ENCODE peak calls at places on chromosome 14, in six cellular contexts. H is tibial artery, L is A549, D is uterus, G is OCI-LY7, V is tibial nerve. B is an unnamed sample. For H3K4me1, the result is how much of the 10 kb centered on the place peaks cover.

GRCh38 chr14:42469637-42470426 is 863.2 kb downstream of the LRFN5 start:
- DNase-seq in H (no peak), L (peak), G (no peak), D (no peak), V (no peak), B (no peak)

GRCh38 chr14:91281346-91281745 is 36.8 kb upstream of the GPR68 start:
- DNase-seq in D (no peak), L (no peak), G (no peak), V (no peak), H (no peak), B (no peak)

GRCh38 chr14:77076118-77076631 is 21.9 kb upstream of the CIPC start:
- DNase-seq in H (peak), V (peak), D (peak), G (no peak), L (no peak), B (no peak)

GRCh38 chr14:51167587-51168219 is 72.3 kb upstream of the TMX1 start:
- DNase-seq in V (peak), L (no peak), D (no peak), G (no peak), H (no peak), B (no peak)

GRCh38 chr14:39426605-39427004 is 5.6 kb downstream of the FBXO33 start:
- DNase-seq in H (no peak), V (no peak), L (no peak), D (no peak), G (peak), B (no peak)

GRCh38 chr14:25406818-25407217 is 356.9 kb upstream of the STXBP6 start:
- DNase-seq in G (peak), H (no peak), V (no peak), D (no peak), L (no peak), B (no peak)

GRCh38 chr14:72715910-72716268 is 178.0 kb downstream of the DPF3 start:
- DNase-seq in D (no peak), V (no peak), G (no peak), H (peak), L (no peak), B (no peak)

GRCh38 chr14:61335876-61336275 is 14.5 kb downstream of the PRKCH start:
- DNase-seq in V (no peak), G (no peak), D (no peak), L (no peak), H (no peak), B (peak)

GRCh38 chr14:68968721-68969120 is 10.4 kb downstream of the ACTN1 start:
- DNase-seq in V (no peak), H (no peak), D (no peak), L (no peak), G (no peak), B (no peak)

GRCh38 chr14:99067141-99067920 is 204.7 kb downstream of the BCL11B start:
- DNase-seq in L (no peak), D (no peak), V (no peak), H (no peak), G (no peak), B (no peak)

GRCh38 chr14:44449694-44450093 is 57.4 kb downstream of the FSCB start:
- DNase-seq in V (no peak), L (no peak), G (no peak), D (no peak), H (no peak), B (no peak)

DNA sequence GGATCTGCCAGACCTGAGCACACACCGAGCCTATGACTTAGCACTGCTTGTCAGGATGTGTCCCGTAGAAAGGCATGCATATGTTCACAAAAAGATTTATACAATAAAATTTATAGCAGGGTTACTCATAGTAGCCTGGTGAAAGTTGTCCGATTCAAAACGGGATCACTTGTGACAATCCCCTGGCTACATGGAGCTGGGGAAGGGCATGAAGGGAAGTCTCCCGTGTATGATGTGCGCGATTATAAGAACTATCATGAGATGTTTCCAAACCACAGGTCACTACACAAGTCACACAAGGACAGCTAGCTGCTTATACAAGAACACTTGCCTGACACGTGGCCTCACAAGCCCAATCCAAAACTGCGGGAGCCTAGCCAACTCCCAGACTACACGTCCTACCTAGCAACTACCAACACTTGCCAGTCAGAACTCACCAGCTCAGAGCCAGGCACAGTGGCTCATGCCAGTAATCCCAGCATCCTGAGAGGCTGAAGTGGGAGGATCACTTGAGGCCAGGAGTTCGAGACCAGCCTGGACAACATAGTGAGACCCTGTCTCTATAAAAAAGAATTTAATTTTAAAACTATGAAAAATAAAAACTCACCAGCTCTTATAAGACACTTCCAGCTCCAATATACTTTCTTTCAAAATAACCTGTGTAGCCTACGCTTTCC is 7.5 kb upstream of the CDCA4 start:
- DNase-seq in G (no peak), L (no peak), H (no peak), V (no peak), D (no peak), B (no peak)
- H3K4me1 ChIP-seq in G (under half), L (under half), H (under half), V (under half), D (under half), B (under half)

DNA sequence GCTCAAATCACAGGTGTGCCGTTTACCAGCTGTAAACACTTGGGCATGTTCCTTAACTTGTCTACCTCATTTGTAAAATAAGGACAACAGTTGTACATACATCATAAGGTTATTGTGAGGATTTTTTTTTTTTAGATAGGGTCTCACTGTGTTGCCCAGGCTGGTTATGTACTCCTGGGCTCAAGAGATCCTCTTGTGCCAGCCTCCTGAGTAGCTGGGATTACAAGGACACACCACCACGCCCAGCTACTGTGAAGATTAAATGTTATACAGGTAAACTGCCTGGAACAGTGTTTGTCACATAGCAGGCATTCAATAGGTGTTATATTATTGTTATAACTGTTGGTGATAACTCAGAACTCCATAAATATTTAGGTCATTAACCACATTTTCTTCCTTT is 12.7 kb downstream of the TMED10 start:
- DNase-seq in D (no peak), L (no peak), H (no peak), V (no peak), G (no peak), B (no peak)
- H3K4me1 ChIP-seq in D (under half), L (under half), H (under half), V (under half), G (under half), B (under half)

GRCh38 chr14:93997933-93998870 is 1.1 kb downstream of the CCDC197 start:
- DNase-seq in L (no peak), D (no peak), H (no peak), G (no peak), V (no peak), B (no peak)
- H3K4me1 ChIP-seq in L (under half), D (under half), H (under half), G (under half), V (under half), B (under half)

DNA sequence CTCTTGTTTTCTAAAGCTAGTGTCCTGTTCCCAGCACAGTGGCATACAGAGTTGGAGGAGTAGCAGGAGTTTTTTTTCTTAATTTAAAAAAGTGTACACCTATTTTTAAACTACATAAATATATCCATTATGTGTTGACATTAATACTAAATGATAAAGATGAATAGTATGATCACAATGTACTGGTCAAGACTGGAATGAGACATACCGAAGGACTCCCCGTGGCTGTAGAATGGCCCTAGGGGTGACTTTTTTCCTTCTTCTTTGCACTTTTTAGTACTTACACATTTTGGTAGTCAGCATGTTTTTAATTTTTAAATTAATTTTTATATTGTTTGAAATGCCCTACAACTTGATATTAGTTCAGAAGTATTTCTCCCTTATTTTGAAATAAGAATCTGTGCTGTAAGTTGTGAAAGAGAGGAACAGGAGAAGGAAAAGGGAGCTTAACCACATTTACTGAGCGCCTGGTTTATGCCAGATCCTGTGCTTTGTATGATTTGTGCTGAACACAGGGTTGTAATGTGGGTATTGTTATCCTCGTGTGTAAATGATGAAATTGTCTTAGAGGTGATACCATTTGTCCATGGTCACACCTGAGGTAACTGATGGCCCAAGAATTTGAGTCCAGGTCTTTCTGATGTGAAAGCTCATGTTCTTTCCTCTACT is 136.5 kb downstream of the TGFB3 start:
- DNase-seq in G (no peak), D (no peak), L (no peak), H (no peak), V (no peak), B (no peak)
- H3K4me1 ChIP-seq in G (under half), D (under half), L (under half), H (under half), V (under half), B (under half)